ENCODE peak calls at places on chromosomes 16 and 17, in six cellular contexts. One of them, this sample, is unnamed.

GRCh38 chr16:84427553-84427952 is 59.2 kb downstream of the ATP2C2 start:
- DNase-seq in A549: no peak
- DNase-seq in foreskin fibroblast: no peak
- DNase-seq in GM10248: no peak
- DNase-seq in BJ: no peak
- DNase-seq in HFF-Myc: no peak
- DNase-seq in this sample: no peak

GRCh38 chr16:56116577-56116964 is 74.7 kb upstream of the GNAO1 start:
- DNase-seq in foreskin fibroblast: no peak
- DNase-seq in BJ: no peak
- DNase-seq in A549: no peak
- DNase-seq in GM10248: no peak
- DNase-seq in HFF-Myc: no peak
- DNase-seq in this sample: no peak

GRCh38 chr16:15046692-15047376 is 9.0 kb downstream of the NTAN1 start:
- DNase-seq in foreskin fibroblast: no peak
- DNase-seq in HFF-Myc: no peak
- DNase-seq in A549: peak
- DNase-seq in GM10248: no peak
- DNase-seq in BJ: no peak
- DNase-seq in this sample: no peak

GRCh38 chr16:81636298-81636960 is 142.7 kb upstream of the PLCG2 start:
- DNase-seq in foreskin fibroblast: no peak
- DNase-seq in BJ: no peak
- DNase-seq in HFF-Myc: no peak
- DNase-seq in GM10248: no peak
- DNase-seq in A549: no peak
- DNase-seq in this sample: no peak

GRCh38 chr16:81121474-81121990 is 25.3 kb upstream of the GCSH start:
- DNase-seq in A549: no peak
- DNase-seq in foreskin fibroblast: no peak
- DNase-seq in BJ: no peak
- DNase-seq in HFF-Myc: no peak
- DNase-seq in GM10248: no peak
- DNase-seq in this sample: no peak

GRCh38 chr17:71208111-71208704 is 912.6 kb upstream of the SOX9 start:
- DNase-seq in foreskin fibroblast: peak
- DNase-seq in BJ: peak
- DNase-seq in GM10248: no peak
- DNase-seq in A549: no peak
- DNase-seq in HFF-Myc: no peak
- DNase-seq in this sample: peak

GRCh38 chr17:78112508-78113471 is 15.8 kb downstream of the TMC6 start:
- DNase-seq in GM10248: peak
- DNase-seq in A549: peak
- DNase-seq in BJ: no peak
- DNase-seq in HFF-Myc: no peak
- DNase-seq in foreskin fibroblast: peak
- DNase-seq in this sample: peak

GRCh38 chr17:67107811-67108210 is 63.5 kb downstream of the CACNG1 start:
- DNase-seq in GM10248: no peak
- DNase-seq in BJ: peak
- DNase-seq in HFF-Myc: no peak
- DNase-seq in foreskin fibroblast: peak
- DNase-seq in A549: no peak
- DNase-seq in this sample: no peak

GRCh38 chr17:78597923-78598545 is 20.8 kb upstream of the DNAH17 start:
- DNase-seq in BJ: peak
- DNase-seq in foreskin fibroblast: peak
- DNase-seq in A549: no peak
- DNase-seq in GM10248: no peak
- DNase-seq in HFF-Myc: no peak
- DNase-seq in this sample: peak

GRCh38 chr17:67813803-67814180 is 11.5 kb upstream of the BPTF start:
- DNase-seq in BJ: no peak
- DNase-seq in HFF-Myc: no peak
- DNase-seq in GM10248: no peak
- DNase-seq in foreskin fibroblast: no peak
- DNase-seq in A549: no peak
- DNase-seq in this sample: no peak

GRCh38 chr16:57677622-57678369 is 9.7 kb downstream of the ADGRG3 start:
- DNase-seq in HFF-Myc: no peak
- DNase-seq in A549: peak
- DNase-seq in BJ: no peak
- DNase-seq in foreskin fibroblast: no peak
- DNase-seq in GM10248: no peak
- DNase-seq in this sample: no peak

GRCh38 chr17:66849851-66850580 is 15.1 kb downstream of the CACNG5 start:
- DNase-seq in A549: no peak
- DNase-seq in HFF-Myc: no peak
- DNase-seq in BJ: no peak
- DNase-seq in foreskin fibroblast: no peak
- DNase-seq in GM10248: no peak
- DNase-seq in this sample: no peak

GRCh38 chr16:25966172-25967097 is 274.7 kb downstream of the HS3ST4 start:
- DNase-seq in foreskin fibroblast: no peak
- DNase-seq in A549: no peak
- DNase-seq in BJ: no peak
- DNase-seq in HFF-Myc: no peak
- DNase-seq in GM10248: peak
- DNase-seq in this sample: no peak

GRCh38 chr17:21248495-21248894 is 4.7 kb downstream of the NATD1 start:
- DNase-seq in HFF-Myc: no peak
- DNase-seq in GM10248: no peak
- DNase-seq in BJ: no peak
- DNase-seq in A549: no peak
- DNase-seq in foreskin fibroblast: no peak
- DNase-seq in this sample: no peak

GRCh38 chr16:53080345-53081031 is 25.7 kb downstream of the CHD9 start:
- DNase-seq in HFF-Myc: no peak
- DNase-seq in foreskin fibroblast: peak
- DNase-seq in GM10248: no peak
- DNase-seq in A549: peak
- DNase-seq in BJ: peak
- DNase-seq in this sample: peak

GRCh38 chr16:73125860-73126259 is 77.9 kb upstream of the ZFHX3 start:
- DNase-seq in foreskin fibroblast: peak
- DNase-seq in HFF-Myc: peak
- DNase-seq in BJ: peak
- DNase-seq in GM10248: no peak
- DNase-seq in A549: no peak
- DNase-seq in this sample: peak

GRCh38 chr16:79181419-79181818 is 419.1 kb downstream of the MAF start:
- DNase-seq in GM10248: no peak
- DNase-seq in foreskin fibroblast: no peak
- DNase-seq in A549: no peak
- DNase-seq in HFF-Myc: no peak
- DNase-seq in BJ: no peak
- DNase-seq in this sample: peak

GRCh38 chr16:28096974-28097373 is 33.5 kb upstream of the GSG1L start:
- DNase-seq in foreskin fibroblast: no peak
- DNase-seq in BJ: no peak
- DNase-seq in HFF-Myc: no peak
- DNase-seq in A549: no peak
- DNase-seq in GM10248: no peak
- DNase-seq in this sample: peak

GRCh38 chr16:85777583-85778310 is 21.6 kb downstream of the EMC8 start:
- DNase-seq in foreskin fibroblast: peak
- DNase-seq in GM10248: no peak
- DNase-seq in A549: no peak
- DNase-seq in HFF-Myc: no peak
- DNase-seq in BJ: no peak
- DNase-seq in this sample: peak

GRCh38 chr16:89722392-89723278 is 1.3 kb downstream of the ZNF276 start:
- DNase-seq in GM10248: peak
- DNase-seq in BJ: no peak
- DNase-seq in HFF-Myc: no peak
- DNase-seq in foreskin fibroblast: peak
- DNase-seq in A549: peak
- DNase-seq in this sample: peak

GRCh38 chr16:10851512-10851911 is 25.5 kb upstream of the CIITA start:
- DNase-seq in GM10248: no peak
- DNase-seq in A549: no peak
- DNase-seq in BJ: no peak
- DNase-seq in HFF-Myc: no peak
- DNase-seq in foreskin fibroblast: no peak
- DNase-seq in this sample: no peak

GRCh38 chr17:17073627-17074521 is 31.6 kb downstream of the MPRIP start:
- DNase-seq in GM10248: no peak
- DNase-seq in BJ: no peak
- DNase-seq in HFF-Myc: no peak
- DNase-seq in foreskin fibroblast: peak
- DNase-seq in A549: no peak
- DNase-seq in this sample: peak

GRCh38 chr17:17783121-17783824 is 53.5 kb downstream of the SREBF1 start:
- DNase-seq in BJ: no peak
- DNase-seq in foreskin fibroblast: peak
- DNase-seq in A549: no peak
- DNase-seq in GM10248: peak
- DNase-seq in HFF-Myc: no peak
- DNase-seq in this sample: peak

GRCh38 chr16:78673884-78674283 is 574.4 kb downstream of the WWOX start:
- DNase-seq in GM10248: no peak
- DNase-seq in foreskin fibroblast: no peak
- DNase-seq in A549: no peak
- DNase-seq in BJ: no peak
- DNase-seq in HFF-Myc: no peak
- DNase-seq in this sample: no peak

GRCh38 chr17:76995352-76996105 is 127.3 kb downstream of the MGAT5B start:
- DNase-seq in BJ: no peak
- DNase-seq in foreskin fibroblast: no peak
- DNase-seq in GM10248: no peak
- DNase-seq in A549: no peak
- DNase-seq in HFF-Myc: no peak
- DNase-seq in this sample: no peak

GRCh38 chr17:56679767-56680422 is 86.4 kb downstream of the NOG start:
- DNase-seq in BJ: no peak
- DNase-seq in foreskin fibroblast: no peak
- DNase-seq in HFF-Myc: no peak
- DNase-seq in A549: no peak
- DNase-seq in GM10248: no peak
- DNase-seq in this sample: no peak

GRCh38 chr16:4936181-4936990 is 562 bp downstream of the PPL start:
- DNase-seq in GM10248: no peak
- DNase-seq in A549: peak
- DNase-seq in HFF-Myc: no peak
- DNase-seq in foreskin fibroblast: peak
- DNase-seq in BJ: no peak
- DNase-seq in this sample: no peak
- TF ChIP-seq CTCF in GM10248: peak
- TF ChIP-seq CTCF in A549: peak
- TF ChIP-seq CTCF in HFF-Myc: peak
- TF ChIP-seq CTCF in foreskin fibroblast: peak
- TF ChIP-seq CTCF in BJ: peak
- TF ChIP-seq CTCF in this sample: no peak

DNA sequence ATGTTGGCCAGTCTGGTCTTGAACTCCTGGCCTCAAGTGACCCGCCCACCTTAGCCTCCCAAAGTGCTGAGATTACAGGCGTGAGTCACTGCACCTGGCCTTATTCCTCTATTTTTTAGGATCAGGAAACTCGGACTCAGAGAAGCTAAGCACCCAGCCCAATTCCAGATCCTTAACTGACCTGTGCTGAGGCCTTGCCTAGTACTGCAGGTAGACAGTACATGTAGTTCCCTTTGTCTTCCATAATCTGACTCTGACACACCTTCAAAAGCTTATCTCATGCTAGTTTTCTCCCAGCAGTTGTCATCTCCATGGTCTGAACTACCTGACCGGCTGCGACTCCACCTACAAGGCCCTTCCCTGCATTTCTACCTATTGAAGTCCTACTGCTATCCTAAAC is 65.7 kb upstream of the AXIN2 start:
- DNase-seq in BJ: no peak
- DNase-seq in A549: peak
- DNase-seq in HFF-Myc: no peak
- DNase-seq in GM10248: no peak
- DNase-seq in foreskin fibroblast: no peak
- DNase-seq in this sample: no peak
- TF ChIP-seq CTCF in BJ: no peak
- TF ChIP-seq CTCF in A549: no peak
- TF ChIP-seq CTCF in HFF-Myc: no peak
- TF ChIP-seq CTCF in GM10248: no peak
- TF ChIP-seq CTCF in foreskin fibroblast: no peak
- TF ChIP-seq CTCF in this sample: no peak

GRCh38 chr16:8885674-8886592 is 3.8 kb downstream of the LITAFD start:
- DNase-seq in HFF-Myc: no peak
- DNase-seq in A549: no peak
- DNase-seq in foreskin fibroblast: peak
- DNase-seq in BJ: no peak
- DNase-seq in GM10248: no peak
- DNase-seq in this sample: peak
- TF ChIP-seq CTCF in HFF-Myc: no peak
- TF ChIP-seq CTCF in A549: no peak
- TF ChIP-seq CTCF in foreskin fibroblast: peak
- TF ChIP-seq CTCF in BJ: peak
- TF ChIP-seq CTCF in GM10248: no peak
- TF ChIP-seq CTCF in this sample: peak

GRCh38 chr17:31517524-31517923 is 126.0 kb downstream of the RAB11FIP4 start:
- DNase-seq in BJ: no peak
- DNase-seq in GM10248: no peak
- DNase-seq in A549: peak
- DNase-seq in HFF-Myc: no peak
- DNase-seq in foreskin fibroblast: peak
- DNase-seq in this sample: no peak
- TF ChIP-seq CTCF in BJ: peak
- TF ChIP-seq CTCF in GM10248: peak
- TF ChIP-seq CTCF in A549: peak
- TF ChIP-seq CTCF in HFF-Myc: peak
- TF ChIP-seq CTCF in foreskin fibroblast: peak
- TF ChIP-seq CTCF in this sample: peak

GRCh38 chr17:36545093-36545464 is 360 bp downstream of the GGNBP2 start:
- DNase-seq in HFF-Myc: no peak
- DNase-seq in foreskin fibroblast: no peak
- DNase-seq in GM10248: no peak
- DNase-seq in BJ: no peak
- DNase-seq in A549: no peak
- DNase-seq in this sample: no peak

GRCh38 chr17:36545465-36546417 is 1.0 kb downstream of the GGNBP2 start:
- DNase-seq in BJ: peak
- DNase-seq in A549: peak
- DNase-seq in HFF-Myc: peak
- DNase-seq in foreskin fibroblast: peak
- DNase-seq in GM10248: peak
- DNase-seq in this sample: peak

GRCh38 chr17:36544320-36545092 is at the start of gene GGNBP2:
- DNase-seq in GM10248: peak
- DNase-seq in A549: peak
- DNase-seq in HFF-Myc: no peak
- DNase-seq in BJ: peak
- DNase-seq in foreskin fibroblast: peak
- DNase-seq in this sample: peak

GRCh38 chr17:36542755-36543154 is 2.0 kb upstream of the GGNBP2 start:
- DNase-seq in foreskin fibroblast: no peak
- DNase-seq in HFF-Myc: no peak
- DNase-seq in A549: no peak
- DNase-seq in BJ: no peak
- DNase-seq in GM10248: no peak
- DNase-seq in this sample: no peak

DNA sequence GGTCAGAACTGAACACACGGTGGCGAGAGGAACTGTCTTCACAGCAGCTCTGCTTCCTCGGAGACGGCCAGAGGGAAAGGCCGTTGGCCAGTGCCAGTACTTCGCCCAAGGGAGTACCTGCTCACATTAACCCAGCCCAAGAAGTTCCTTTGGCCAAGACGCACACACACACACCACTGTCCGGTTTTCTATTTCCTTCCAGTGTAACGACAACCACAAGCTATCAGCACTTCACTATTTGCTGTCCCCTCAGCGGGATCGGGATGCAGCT is 735 bp upstream of the GGNBP2 start:
- DNase-seq in A549: peak
- DNase-seq in HFF-Myc: no peak
- DNase-seq in BJ: peak
- DNase-seq in foreskin fibroblast: peak
- DNase-seq in GM10248: peak
- DNase-seq in this sample: peak
- TF ChIP-seq CTCF in A549: peak
- TF ChIP-seq CTCF in HFF-Myc: no peak
- TF ChIP-seq CTCF in BJ: peak
- TF ChIP-seq CTCF in foreskin fibroblast: peak
- TF ChIP-seq CTCF in GM10248: peak
- TF ChIP-seq CTCF in this sample: peak

This sample was measured in fibroblast of mammary gland.